ENCODE peak calls at places on chromosomes 5 and 9, in four cellular contexts. B, V, G and J are unnamed samples.

GRCh38 chr5:116229131-116229530 is 144.3 kb downstream of the COMMD10 start:
- DNase-seq in B (no peak), V (no peak), G (no peak), J (no peak)

GRCh38 chr5:677131-678101 is 15.7 kb downstream of the TPPP start:
- DNase-seq in B (no peak), V (no peak), G (no peak), J (peak)

GRCh38 chr5:178993955-178994579 is 1.1 kb downstream of the GRM6 start:
- DNase-seq in B (no peak), V (no peak), G (no peak), J (no peak)

GRCh38 chr5:75007537-75007847 is 44.9 kb downstream of the GCNT4 start:
- DNase-seq in B (no peak), V (no peak), G (peak), J (no peak)

GRCh38 chr5:180603076-180603591 is 11.8 kb upstream of the SCGB3A1 start:
- DNase-seq in B (no peak), V (no peak), G (no peak), J (no peak)

GRCh38 chr5:94471496-94471895 is 146.9 kb downstream of the KIAA0825 start:
- DNase-seq in B (no peak), V (no peak), G (no peak), J (no peak)

GRCh38 chr5:128782446-128782845 is 182.8 kb upstream of the SLC27A6 start:
- DNase-seq in B (no peak), V (no peak), G (peak), J (peak)

GRCh38 chr5:178238711-178239592 is 6.3 kb upstream of the PHYKPL start:
- DNase-seq in B (no peak), V (no peak), G (no peak), J (no peak)

GRCh38 chr5:151020304-151021031 is at the start of gene GPX3:
- DNase-seq in B (peak), V (no peak), G (peak), J (peak)

GRCh38 chr5:18114161-18114802 is 480.0 kb downstream of the TAF11L14 start:
- DNase-seq in B (no peak), V (no peak), G (no peak), J (no peak)

GRCh38 chr5:138611295-138612220 is 36.4 kb upstream of the HSPA9 start:
- DNase-seq in B (no peak), V (no peak), G (no peak), J (no peak)

GRCh38 chr5:136052692-136053335 is 24.0 kb downstream of the TGFBI start:
- DNase-seq in B (no peak), V (no peak), G (no peak), J (no peak)

GRCh38 chr5:103111458-103111857 is 8.5 kb downstream of the GIN1 start:
- DNase-seq in B (no peak), V (no peak), G (no peak), J (no peak)

GRCh38 chr5:104540448-104540847 is 977.9 kb upstream of the NUDT12 start:
- DNase-seq in B (no peak), V (no peak), G (peak), J (peak)

GRCh38 chr9:137178939-137179630 is 7.2 kb upstream of the TMEM210 start:
- DNase-seq in B (no peak), V (no peak), G (no peak), J (no peak)

GRCh38 chr5:139646912-139647391 is 1.2 kb upstream of the CXXC5 start:
- DNase-seq in B (no peak), V (no peak), G (no peak), J (no peak)

GRCh38 chr5:176637556-176637955 is 7.1 kb downstream of the EIF4E1B start:
- DNase-seq in B (no peak), V (no peak), G (no peak), J (no peak)

GRCh38 chr9:94086468-94086867 is 2.2 kb downstream of the PTPDC1 start:
- DNase-seq in B (no peak), V (no peak), G (peak), J (no peak)

GRCh38 chr5:126594676-126595485 is at the start of gene ALDH7A1:
- DNase-seq in B (peak), V (peak), G (no peak), J (peak)

GRCh38 chr5:152113401-152113800 is 188.8 kb upstream of the GLRA1 start:
- DNase-seq in B (no peak), V (no peak), G (no peak), J (no peak)

GRCh38 chr5:174734571-174735497 is 10.5 kb downstream of the MSX2 start:
- DNase-seq in B (no peak), V (no peak), G (no peak), J (no peak)

GRCh38 chr9:136644593-136645342 is 17.9 kb upstream of the EGFL7 start:
- DNase-seq in B (peak), V (no peak), G (peak), J (peak)

GRCh38 chr9:21616082-21616778 is 134.1 kb upstream of the IFNE start:
- DNase-seq in B (peak), V (peak), G (peak), J (no peak)

GRCh38 chr5:132489871-132490483 is 596 bp downstream of the IRF1 start:
- DNase-seq in B (peak), V (no peak), G (peak), J (peak)

GRCh38 chr5:143086851-143087637 is 316.4 kb downstream of the NR3C1 start:
- DNase-seq in B (peak), V (no peak), G (peak), J (no peak)

GRCh38 chr9:110073356-110073666 is 134.6 kb downstream of the C9orf152 start:
- DNase-seq in B (no peak), V (no peak), G (no peak), J (no peak)

GRCh38 chr5:10030219-10030831 is 219.4 kb downstream of the ATPSCKMT start:
- DNase-seq in B (no peak), V (no peak), G (peak), J (no peak)

GRCh38 chr9:91362212-91362611 is 494 bp upstream of the AUH start:
- DNase-seq in B (no peak), V (no peak), G (no peak), J (no peak)

GRCh38 chr5:177317959-177318377 is 6.3 kb upstream of the MXD3 start:
- DNase-seq in B (peak), V (peak), G (peak), J (peak)

GRCh38 chr5:41517909-41518308 is 7.5 kb upstream of the PLCXD3 start:
- DNase-seq in B (no peak), V (no peak), G (peak), J (no peak)
- H3K4me3 ChIP-seq in B (no peak), V (no peak), G (no peak), J (no peak)

DNA sequence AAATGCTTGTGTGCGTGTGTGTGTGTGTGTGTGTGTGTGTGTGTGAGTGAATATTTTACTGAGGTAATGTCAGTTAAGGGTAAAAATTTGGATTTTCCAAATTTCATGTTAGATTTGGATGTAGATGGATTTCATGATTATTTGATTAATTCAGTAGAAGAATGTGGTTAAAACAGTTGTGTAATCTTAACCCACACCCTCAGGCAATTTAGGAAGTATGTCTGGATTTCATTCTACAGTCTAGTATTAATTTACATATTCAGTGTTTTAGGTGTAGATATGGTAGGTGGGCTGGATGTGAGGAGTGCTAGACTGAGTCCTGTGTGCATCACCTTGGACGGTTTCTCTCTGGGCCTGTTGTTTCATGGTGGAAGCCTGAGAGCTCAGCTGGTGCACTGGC is 99.1 kb upstream of the CKMT2 start:
- DNase-seq in B (no peak), V (no peak), G (no peak), J (no peak)
- H3K4me3 ChIP-seq in B (no peak), V (no peak), G (no peak), J (no peak)

DNA sequence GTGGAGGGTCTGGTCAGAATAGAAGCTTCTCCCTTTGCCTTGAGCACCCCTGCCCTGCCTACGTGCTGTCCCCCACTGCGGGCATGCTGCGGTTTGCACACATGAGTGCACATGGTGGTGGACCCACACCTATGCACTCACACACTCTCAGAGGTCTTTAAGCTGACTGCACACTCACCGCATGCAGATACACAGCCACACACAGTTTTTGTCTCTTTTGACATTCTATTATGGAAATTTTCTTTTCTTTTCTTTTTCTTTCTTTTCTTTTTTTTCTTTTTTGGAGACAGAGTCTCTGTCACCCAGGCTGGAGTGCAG is 585 bp upstream of the ARID3C start:
- DNase-seq in B (no peak), V (no peak), G (no peak), J (no peak)
- H3K4me3 ChIP-seq in B (peak), V (peak), G (no peak), J (no peak)

GRCh38 chr5:95815143-95815729 is 7.3 kb downstream of the GLRX start:
- DNase-seq in B (no peak), V (no peak), G (no peak), J (no peak)
- H3K4me3 ChIP-seq in B (no peak), V (no peak), G (no peak), J (no peak)

GRCh38 chr9:113343732-113344231 is 3.7 kb upstream of the WDR31 start:
- DNase-seq in B (no peak), V (no peak), G (no peak), J (peak)

GRCh38 chr9:113349044-113349433 is 302 bp upstream of the BSPRY start:
- DNase-seq in B (no peak), V (no peak), G (no peak), J (no peak)

GRCh38 chr9:113345165-113345564 is 4.2 kb upstream of the BSPRY start:
- DNase-seq in B (no peak), V (no peak), G (no peak), J (peak)

GRCh38 chr9:113347479-113347878 is 1.9 kb upstream of the BSPRY start:
- DNase-seq in B (no peak), V (no peak), G (no peak), J (peak)

GRCh38 chr9:113345693-113346092 is 3.6 kb upstream of the BSPRY start:
- DNase-seq in B (no peak), V (no peak), G (no peak), J (no peak)
- H3K4me3 ChIP-seq in B (no peak), V (no peak), G (no peak), J (no peak)

DNA sequence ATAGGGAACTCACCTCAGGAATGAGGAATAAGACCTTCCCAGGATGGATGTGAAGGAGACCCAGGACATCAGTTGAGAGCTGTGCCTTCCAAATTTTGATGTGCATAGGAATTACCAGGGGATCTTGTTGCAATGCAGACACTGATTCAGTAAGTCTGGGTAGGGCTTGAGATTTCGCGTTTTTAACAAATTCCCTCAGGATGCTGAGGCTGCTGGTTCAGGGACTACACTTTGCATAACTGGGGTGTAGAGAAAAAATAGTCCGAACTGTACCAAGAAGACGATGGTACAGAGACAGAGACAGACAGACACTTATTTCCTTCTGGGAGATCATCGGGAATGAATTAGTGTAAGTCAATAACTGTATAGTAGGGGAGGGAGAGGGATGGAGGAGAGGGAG is 82.3 kb upstream of the FREM1 start:
- DNase-seq in B (no peak), V (no peak), G (no peak), J (no peak)
- H3K4me3 ChIP-seq in B (peak), V (peak), G (peak), J (peak)

DNA sequence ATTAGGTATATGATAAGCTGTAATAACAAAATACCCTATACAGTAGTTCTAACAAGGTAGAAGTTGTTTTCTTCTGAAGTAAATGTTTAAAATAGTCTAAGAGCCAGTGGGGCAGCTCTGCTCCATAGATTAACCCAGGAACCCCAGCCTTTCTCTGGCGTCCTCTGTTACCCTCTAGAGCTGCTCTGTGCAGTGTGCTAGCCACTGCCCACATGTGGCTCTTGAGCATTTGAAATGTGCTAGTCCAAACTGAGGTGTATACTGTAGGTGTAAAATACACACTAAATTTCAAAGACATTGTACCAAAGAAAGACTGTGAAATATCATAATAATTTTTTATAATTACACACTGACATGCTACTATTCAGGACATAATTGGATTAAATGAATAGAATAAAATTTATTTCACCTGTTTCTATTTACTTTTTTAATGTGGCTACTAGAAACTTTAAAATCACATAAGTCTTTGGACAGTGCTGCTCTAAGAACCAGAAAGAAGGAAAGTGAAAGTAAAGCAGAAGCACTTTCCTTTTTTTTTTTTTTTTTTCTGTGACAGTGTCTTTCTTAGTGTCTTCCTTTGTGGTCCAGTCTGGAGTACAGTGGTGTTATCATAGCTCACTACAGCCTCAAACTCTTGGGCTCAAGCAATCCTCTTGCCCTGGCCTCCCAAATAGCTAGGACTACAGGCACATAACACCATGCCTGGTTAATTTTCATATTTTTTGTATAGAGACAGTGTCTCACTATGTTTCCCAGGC is 39.3 kb downstream of the RAI14 start:
- DNase-seq in B (no peak), V (no peak), G (no peak), J (no peak)
- H3K4me3 ChIP-seq in B (no peak), V (no peak), G (no peak), J (no peak)